ENCODE peak calls at places on chromosomes 12 and 14, in five cellular contexts. One of them, this sample, is unnamed.

GRCh38 chr12:52585951-52586350 is 12.3 kb upstream of the KRT74 start:
- DNase-seq in K562: no peak
- DNase-seq in SK-N-SH: no peak
- DNase-seq in GM12878: no peak
- DNase-seq in HepG2: no peak
- DNase-seq in this sample: no peak

GRCh38 chr12:89597770-89598169 is 71.9 kb upstream of the POC1B start:
- DNase-seq in K562: no peak
- DNase-seq in SK-N-SH: no peak
- DNase-seq in GM12878: peak; percentile 42
- DNase-seq in HepG2: no peak
- DNase-seq in this sample: no peak

GRCh38 chr14:100885196-100886030 is 18.1 kb downstream of the RTL1 start:
- DNase-seq in K562: no peak
- DNase-seq in SK-N-SH: peak; percentile 68
- DNase-seq in GM12878: no peak
- DNase-seq in HepG2: no peak
- DNase-seq in this sample: no peak

GRCh38 chr14:90487462-90487861 is 90.6 kb downstream of the CALM1 start:
- DNase-seq in K562: no peak
- DNase-seq in SK-N-SH: no peak
- DNase-seq in GM12878: no peak
- DNase-seq in HepG2: no peak
- DNase-seq in this sample: no peak

GRCh38 chr14:65281991-65282908 is 130.3 kb upstream of the FUT8 start:
- DNase-seq in K562: no peak
- DNase-seq in SK-N-SH: no peak
- DNase-seq in GM12878: no peak
- DNase-seq in HepG2: no peak
- DNase-seq in this sample: no peak

GRCh38 chr12:100717733-100718067 is 76.9 kb upstream of the ANO4 start:
- DNase-seq in K562: no peak
- DNase-seq in SK-N-SH: no peak
- DNase-seq in GM12878: no peak
- DNase-seq in HepG2: no peak
- DNase-seq in this sample: no peak

GRCh38 chr12:70484464-70484863 is 118.4 kb downstream of the KCNMB4 start:
- DNase-seq in K562: no peak
- DNase-seq in SK-N-SH: no peak
- DNase-seq in GM12878: no peak
- DNase-seq in HepG2: no peak
- DNase-seq in this sample: no peak

GRCh38 chr14:24429395-24430142 is at the start of the genes CBLN3 and KHNYN:
- DNase-seq in K562: peak; percentile 84
- DNase-seq in SK-N-SH: peak; percentile 96
- DNase-seq in GM12878: no peak
- DNase-seq in HepG2: peak; percentile 94
- DNase-seq in this sample: peak; percentile 80

GRCh38 chr12:57109207-57110160 is 1.7 kb downstream of the STAT6 start:
- DNase-seq in K562: peak; percentile 3
- DNase-seq in SK-N-SH: peak; percentile 3
- DNase-seq in GM12878: no peak
- DNase-seq in HepG2: no peak
- DNase-seq in this sample: no peak

GRCh38 chr12:53623526-53623925 is 2.7 kb downstream of the ATF7 start:
- DNase-seq in K562: peak; percentile 30
- DNase-seq in SK-N-SH: no peak
- DNase-seq in GM12878: no peak
- DNase-seq in HepG2: no peak
- DNase-seq in this sample: no peak

GRCh38 chr14:73221945-73222344 is 15.4 kb upstream of the PAPLN start:
- DNase-seq in K562: no peak
- DNase-seq in SK-N-SH: no peak
- DNase-seq in GM12878: no peak
- DNase-seq in HepG2: no peak
- DNase-seq in this sample: no peak

GRCh38 chr12:122687091-122687490 is 16.1 kb downstream of the HCAR2 start:
- DNase-seq in K562: no peak
- DNase-seq in SK-N-SH: no peak
- DNase-seq in GM12878: no peak
- DNase-seq in HepG2: no peak
- DNase-seq in this sample: no peak

GRCh38 chr14:91883770-91884169 is 16.4 kb upstream of the TC2N start:
- DNase-seq in K562: no peak
- DNase-seq in SK-N-SH: no peak
- DNase-seq in GM12878: no peak
- DNase-seq in HepG2: no peak
- DNase-seq in this sample: no peak

GRCh38 chr14:23478109-23478698 is 8.7 kb downstream of the NGDN start:
- DNase-seq in K562: peak; percentile 20
- DNase-seq in SK-N-SH: peak; percentile 39
- DNase-seq in GM12878: peak; percentile 16
- DNase-seq in HepG2: peak; percentile 77
- DNase-seq in this sample: peak; percentile 63

GRCh38 chr14:52272375-52272774 is 4.9 kb downstream of the PTGDR start:
- DNase-seq in K562: no peak
- DNase-seq in SK-N-SH: no peak
- DNase-seq in GM12878: no peak
- DNase-seq in HepG2: no peak
- DNase-seq in this sample: peak; percentile 26
- TF ChIP-seq CTCF in K562: peak; percentile 46
- TF ChIP-seq CTCF in SK-N-SH: peak; percentile 52
- TF ChIP-seq CTCF in GM12878: peak; percentile 37
- TF ChIP-seq CTCF in HepG2: no peak
- TF ChIP-seq CTCF in this sample: peak; percentile 24

GRCh38 chr14:34246206-34246605 is 215.8 kb downstream of the SPTSSA start:
- DNase-seq in K562: no peak
- DNase-seq in SK-N-SH: no peak
- DNase-seq in GM12878: no peak
- DNase-seq in HepG2: no peak
- DNase-seq in this sample: no peak
- TF ChIP-seq REST in K562: no peak
- TF ChIP-seq REST in SK-N-SH: no peak
- TF ChIP-seq REST in GM12878: no peak
- TF ChIP-seq REST in HepG2: no peak
- TF ChIP-seq REST in this sample: no peak

GRCh38 chr14:54667764-54668163 is 100.8 kb downstream of the SAMD4A start:
- DNase-seq in K562: no peak
- DNase-seq in SK-N-SH: no peak
- DNase-seq in GM12878: no peak
- DNase-seq in HepG2: no peak
- DNase-seq in this sample: no peak
- TF ChIP-seq GABPA in K562: no peak
- TF ChIP-seq GABPA in SK-N-SH: no peak
- TF ChIP-seq GABPA in GM12878: no peak
- TF ChIP-seq GABPA in HepG2: no peak
- TF ChIP-seq GABPA in this sample: no peak

GRCh38 chr12:25493682-25494081 is 59.4 kb downstream of the LMNTD1 start:
- DNase-seq in K562: no peak
- DNase-seq in SK-N-SH: no peak
- DNase-seq in GM12878: no peak
- DNase-seq in HepG2: no peak
- DNase-seq in this sample: no peak

GRCh38 chr12:25496098-25496587 is 56.9 kb downstream of the LMNTD1 start:
- DNase-seq in K562: no peak
- DNase-seq in SK-N-SH: no peak
- DNase-seq in GM12878: no peak
- DNase-seq in HepG2: no peak
- DNase-seq in this sample: no peak

GRCh38 chr12:25491396-25491948 is 61.6 kb downstream of the LMNTD1 start:
- DNase-seq in K562: no peak
- DNase-seq in SK-N-SH: no peak
- DNase-seq in GM12878: no peak
- DNase-seq in HepG2: no peak
- DNase-seq in this sample: no peak

GRCh38 chr12:25497021-25497420 is 56.1 kb downstream of the LMNTD1 start:
- DNase-seq in K562: no peak
- DNase-seq in SK-N-SH: no peak
- DNase-seq in GM12878: no peak
- DNase-seq in HepG2: no peak
- DNase-seq in this sample: no peak

DNA sequence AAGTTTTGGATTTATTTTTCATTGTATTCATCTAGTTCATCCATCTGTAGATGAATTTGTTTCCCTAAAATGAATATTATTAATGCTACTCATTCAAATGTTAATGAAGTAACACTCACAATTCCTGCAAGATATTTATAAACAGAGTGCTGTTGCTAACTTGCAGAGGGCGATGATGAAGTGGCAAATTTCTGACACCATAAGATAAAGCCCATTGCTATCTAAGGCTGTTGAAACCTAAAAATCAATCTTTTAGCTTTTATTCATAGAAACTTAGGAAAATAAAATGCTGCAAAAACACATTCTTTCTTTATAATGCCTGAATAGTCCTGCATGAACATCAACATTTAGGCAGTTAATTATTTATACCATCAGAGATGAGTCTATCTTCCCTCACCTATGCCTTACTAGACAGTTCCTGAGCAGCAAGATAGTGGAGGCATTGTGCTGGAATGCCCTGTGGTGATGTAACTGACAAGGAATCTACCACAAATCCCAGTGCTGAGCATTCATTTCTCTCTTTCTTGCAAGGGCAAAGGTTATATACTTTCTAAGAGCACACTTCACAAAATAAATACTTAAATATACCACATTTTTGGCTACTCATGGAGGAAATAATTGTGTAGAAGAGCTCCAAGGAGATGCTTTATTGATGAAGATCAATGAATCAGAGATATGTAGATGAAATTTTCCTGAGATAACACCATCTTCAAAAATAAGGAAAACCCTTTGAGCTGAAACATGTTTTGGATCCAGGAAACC is 57.6 kb downstream of the LMNTD1 start:
- DNase-seq in K562: no peak
- DNase-seq in SK-N-SH: no peak
- DNase-seq in GM12878: no peak
- DNase-seq in HepG2: peak; percentile 41
- DNase-seq in this sample: no peak
- TF ChIP-seq CTCF in K562: no peak
- TF ChIP-seq CTCF in SK-N-SH: no peak
- TF ChIP-seq CTCF in GM12878: no peak
- TF ChIP-seq CTCF in HepG2: no peak
- TF ChIP-seq CTCF in this sample: no peak

DNA sequence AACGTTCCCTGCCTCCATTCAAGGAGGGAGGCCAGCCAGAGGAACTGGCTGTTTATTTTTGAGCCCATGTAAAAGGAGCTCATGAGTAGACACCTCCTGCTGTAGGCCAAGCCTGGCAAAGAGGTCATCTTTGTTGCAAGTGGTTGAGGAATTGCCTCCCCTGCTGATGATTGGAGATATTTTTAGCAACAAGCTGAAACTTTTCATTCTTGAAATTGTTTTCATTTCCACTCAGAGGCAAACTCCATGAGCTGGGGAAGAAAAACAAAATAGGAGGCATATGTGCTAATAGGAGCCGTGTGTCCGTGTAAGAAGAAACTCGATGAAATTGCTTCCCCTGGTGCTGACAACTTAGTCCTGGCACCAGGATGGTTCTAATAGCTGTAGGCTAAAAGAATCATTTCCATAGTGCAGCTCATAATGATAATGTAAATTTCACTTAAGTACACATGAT is 440.1 kb upstream of the FAR2 start:
- DNase-seq in K562: no peak
- DNase-seq in SK-N-SH: no peak
- DNase-seq in GM12878: no peak
- DNase-seq in HepG2: no peak
- DNase-seq in this sample: no peak
- TF ChIP-seq REST in K562: no peak
- TF ChIP-seq REST in SK-N-SH: no peak
- TF ChIP-seq REST in GM12878: no peak
- TF ChIP-seq REST in HepG2: no peak
- TF ChIP-seq REST in this sample: no peak

GRCh38 chr12:15428632-15429031 is 106.3 kb downstream of the PTPRO start:
- DNase-seq in K562: no peak
- DNase-seq in SK-N-SH: no peak
- DNase-seq in GM12878: no peak
- DNase-seq in HepG2: no peak
- DNase-seq in this sample: no peak
- TF ChIP-seq GABPA in K562: no peak
- TF ChIP-seq GABPA in SK-N-SH: no peak
- TF ChIP-seq GABPA in GM12878: no peak
- TF ChIP-seq GABPA in HepG2: no peak
- TF ChIP-seq GABPA in this sample: no peak

GRCh38 chr12:13208533-13209278 is 12.2 kb downstream of the EMP1 start:
- DNase-seq in K562: no peak
- DNase-seq in SK-N-SH: peak; percentile 15
- DNase-seq in GM12878: no peak
- DNase-seq in HepG2: no peak
- DNase-seq in this sample: no peak
- TF ChIP-seq CTCF in K562: peak; percentile 49
- TF ChIP-seq CTCF in SK-N-SH: peak; percentile 73
- TF ChIP-seq CTCF in GM12878: peak; percentile 36
- TF ChIP-seq CTCF in HepG2: peak; percentile 45
- TF ChIP-seq CTCF in this sample: peak; percentile 58

GRCh38 chr12:32158525-32158924 is 51.9 kb downstream of the BICD1 start:
- DNase-seq in K562: no peak
- DNase-seq in SK-N-SH: no peak
- DNase-seq in GM12878: no peak
- DNase-seq in HepG2: no peak
- DNase-seq in this sample: no peak

GRCh38 chr12:32159381-32159780 is 52.7 kb downstream of the BICD1 start:
- DNase-seq in K562: no peak
- DNase-seq in SK-N-SH: no peak
- DNase-seq in GM12878: no peak
- DNase-seq in HepG2: no peak
- DNase-seq in this sample: no peak

GRCh38 chr12:32161040-32161439 is 54.4 kb downstream of the BICD1 start:
- DNase-seq in K562: no peak
- DNase-seq in SK-N-SH: no peak
- DNase-seq in GM12878: no peak
- DNase-seq in HepG2: no peak
- DNase-seq in this sample: no peak

GRCh38 chr12:32163596-32163995 is 56.9 kb downstream of the BICD1 start:
- DNase-seq in K562: no peak
- DNase-seq in SK-N-SH: no peak
- DNase-seq in GM12878: no peak
- DNase-seq in HepG2: no peak
- DNase-seq in this sample: no peak

DNA sequence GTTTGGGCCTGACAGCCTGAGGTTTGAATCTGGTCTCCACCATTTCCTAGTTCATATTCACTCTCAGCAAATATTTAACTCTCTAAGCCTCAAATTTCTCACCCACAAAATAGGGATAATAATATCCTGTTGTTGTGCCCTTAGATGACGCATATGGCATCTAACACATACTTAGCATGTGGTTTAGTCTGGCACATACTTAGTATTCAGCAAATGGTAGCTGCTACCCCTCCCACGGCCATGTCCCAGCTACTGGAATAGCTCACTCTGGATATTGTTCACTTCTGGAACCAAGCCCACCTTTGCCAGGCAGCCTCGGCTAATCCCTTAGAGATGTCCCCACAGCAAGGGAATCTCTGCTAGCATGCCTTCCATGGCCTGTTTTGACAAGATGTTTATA is 53.3 kb downstream of the BICD1 start:
- DNase-seq in K562: no peak
- DNase-seq in SK-N-SH: no peak
- DNase-seq in GM12878: no peak
- DNase-seq in HepG2: no peak
- DNase-seq in this sample: no peak
- TF ChIP-seq REST in K562: no peak
- TF ChIP-seq REST in SK-N-SH: no peak
- TF ChIP-seq REST in GM12878: no peak
- TF ChIP-seq REST in HepG2: no peak
- TF ChIP-seq REST in this sample: no peak